ENCODE peak calls at places on chromosome 10, in five cellular contexts. One of them, this sample, is unnamed.
A peak's percentile ranks its signal among the peaks of the same experiment; 100 is the strongest.

GRCh38 chr10:5447611-5448071 is 35.3 kb downstream of the NET1 start:
- DNase-seq in stomach: no peak
- DNase-seq in left ventricle myocardium superior: no peak
- DNase-seq in HS-27A: no peak
- DNase-seq in GOT3: no peak
- DNase-seq in this sample: no peak

GRCh38 chr10:119505131-119505551 is 37.4 kb downstream of the RGS10 start:
- DNase-seq in left ventricle myocardium superior: no peak
- DNase-seq in HS-27A: no peak
- DNase-seq in stomach: no peak
- DNase-seq in GOT3: no peak
- DNase-seq in this sample: no peak

GRCh38 chr10:6543431-6544005 is 36.6 kb downstream of the PRKCQ start:
- DNase-seq in stomach: no peak
- DNase-seq in HS-27A: no peak
- DNase-seq in GOT3: no peak
- DNase-seq in left ventricle myocardium superior: no peak
- DNase-seq in this sample: no peak

GRCh38 chr10:13527864-13528137 is 1.0 kb downstream of the BEND7 start:
- DNase-seq in stomach: no peak
- DNase-seq in GOT3: no peak
- DNase-seq in left ventricle myocardium superior: no peak
- DNase-seq in HS-27A: no peak
- DNase-seq in this sample: no peak

GRCh38 chr10:129945941-129946760 is 17.9 kb downstream of the EBF3 start:
- DNase-seq in stomach: peak; percentile 9
- DNase-seq in HS-27A: no peak
- DNase-seq in left ventricle myocardium superior: peak; percentile 60
- DNase-seq in GOT3: no peak
- DNase-seq in this sample: no peak

GRCh38 chr10:89481662-89482061 is 53.7 kb downstream of the SLC16A12 start:
- DNase-seq in stomach: no peak
- DNase-seq in GOT3: no peak
- DNase-seq in left ventricle myocardium superior: no peak
- DNase-seq in HS-27A: peak; percentile 65
- DNase-seq in this sample: no peak

GRCh38 chr10:99733366-99733765 is 1.3 kb downstream of the CUTC start:
- DNase-seq in GOT3: no peak
- DNase-seq in HS-27A: no peak
- DNase-seq in stomach: no peak
- DNase-seq in left ventricle myocardium superior: no peak
- DNase-seq in this sample: no peak

GRCh38 chr10:45592926-45593325 is 79.6 kb downstream of the ZFAND4 start:
- DNase-seq in GOT3: no peak
- DNase-seq in HS-27A: no peak
- DNase-seq in stomach: no peak
- DNase-seq in left ventricle myocardium superior: no peak
- DNase-seq in this sample: no peak

GRCh38 chr10:60711496-60711895 is 66.8 kb upstream of the CDK1 start:
- DNase-seq in HS-27A: no peak
- DNase-seq in left ventricle myocardium superior: no peak
- DNase-seq in stomach: no peak
- DNase-seq in GOT3: no peak
- DNase-seq in this sample: no peak

GRCh38 chr10:101047961-101048892 is 13.6 kb upstream of the KAZALD1 start:
- DNase-seq in HS-27A: no peak
- DNase-seq in GOT3: no peak
- DNase-seq in left ventricle myocardium superior: no peak
- DNase-seq in stomach: no peak
- DNase-seq in this sample: peak; percentile 40

GRCh38 chr10:82397859-82398258 is 522.9 kb downstream of the NRG3 start:
- DNase-seq in stomach: no peak
- DNase-seq in left ventricle myocardium superior: no peak
- DNase-seq in GOT3: no peak
- DNase-seq in HS-27A: no peak
- DNase-seq in this sample: no peak

GRCh38 chr10:49679480-49679893 is at the start of gene C10orf53:
- DNase-seq in HS-27A: no peak
- DNase-seq in left ventricle myocardium superior: peak; percentile 40
- DNase-seq in stomach: no peak
- DNase-seq in GOT3: no peak
- DNase-seq in this sample: peak; percentile 47

GRCh38 chr10:78777466-78778256 is 291.1 kb upstream of the ZMIZ1 start:
- DNase-seq in GOT3: no peak
- DNase-seq in HS-27A: no peak
- DNase-seq in left ventricle myocardium superior: peak; percentile 77
- DNase-seq in stomach: no peak
- DNase-seq in this sample: no peak

GRCh38 chr10:131805696-131806095 is 95.1 kb upstream of the PPP2R2D start:
- DNase-seq in left ventricle myocardium superior: no peak
- DNase-seq in GOT3: no peak
- DNase-seq in stomach: no peak
- DNase-seq in HS-27A: no peak
- DNase-seq in this sample: no peak

GRCh38 chr10:110214380-110214826 is 7.0 kb downstream of the MXI1 start:
- DNase-seq in stomach: no peak
- DNase-seq in HS-27A: no peak
- DNase-seq in GOT3: no peak
- DNase-seq in left ventricle myocardium superior: no peak
- DNase-seq in this sample: no peak

GRCh38 chr10:79186742-79187544 is 118.2 kb downstream of the ZMIZ1 start:
- DNase-seq in GOT3: no peak
- DNase-seq in left ventricle myocardium superior: no peak
- DNase-seq in HS-27A: no peak
- DNase-seq in stomach: no peak
- DNase-seq in this sample: peak; percentile 71

GRCh38 chr10:124416733-124417132 is 2.0 kb downstream of the OAT start:
- DNase-seq in left ventricle myocardium superior: no peak
- DNase-seq in HS-27A: no peak
- DNase-seq in GOT3: no peak
- DNase-seq in stomach: no peak
- DNase-seq in this sample: no peak

This sample was measured in lower lobe of right lung.